ENCODE peak calls at places on chromosomes 2 and 18, in nine cellular contexts. W, U, J, H, F, S, Y, G and M are unnamed samples.

GRCh38 chr18:500556-501405 is at the start of gene COLEC12:
- DNase-seq in H (peak), S (no peak), J (peak), F (no peak), W (no peak), U (no peak), Y (peak), G (no peak), M (no peak)

GRCh38 chr18:34595673-34596072 is 114.4 kb upstream of the DTNA start:
- DNase-seq in U (peak), G (no peak), F (no peak), Y (no peak), H (no peak), W (no peak), J (no peak), S (peak), M (no peak)

GRCh38 chr2:24771905-24772586 is 21.1 kb downstream of the PTRHD1 start:
- DNase-seq in F (no peak), U (no peak), Y (no peak), W (no peak), J (no peak), H (no peak), S (no peak), G (no peak), M (no peak)

GRCh38 chr18:66759017-66759416 is 155.1 kb upstream of the CDH19 start:
- DNase-seq in F (no peak), S (no peak), H (no peak), G (no peak), W (no peak), J (no peak), Y (no peak), U (no peak), M (no peak)

GRCh38 chr2:146481629-146482028 is 1363.2 kb upstream of the ACVR2A start:
- DNase-seq in F (no peak), W (no peak), Y (no peak), J (no peak), H (peak), S (peak), G (no peak), U (no peak), M (peak)

GRCh38 chr2:226970362-226970761 is 134.5 kb downstream of the RHBDD1 start:
- DNase-seq in H (no peak), F (peak), Y (no peak), J (no peak), G (no peak), W (no peak), S (no peak), U (no peak), M (no peak)

GRCh38 chr2:69309336-69310048 is 77.5 kb downstream of the GFPT1 start:
- DNase-seq in S (peak), J (peak), Y (peak), F (no peak), U (peak), W (no peak), H (peak), G (no peak), M (peak)

GRCh38 chr2:208306291-208306690 is 40.2 kb downstream of the PIKFYVE start:
- DNase-seq in H (peak), S (no peak), Y (no peak), J (no peak), G (no peak), F (no peak), W (no peak), U (no peak), M (peak)

GRCh38 chr2:223180463-223180862 is 128.5 kb downstream of the KCNE4 start:
- DNase-seq in G (no peak), J (no peak), U (no peak), S (no peak), Y (no peak), F (no peak), W (no peak), H (no peak), M (no peak)

GRCh38 chr2:212402316-212402715 is 136.3 kb downstream of the ERBB4 start:
- DNase-seq in S (no peak), Y (no peak), F (no peak), G (no peak), H (no peak), U (no peak), J (no peak), W (no peak), M (no peak)

GRCh38 chr18:3914833-3915598 is 465.0 kb downstream of the TGIF1 start:
- DNase-seq in G (no peak), Y (no peak), J (no peak), H (no peak), W (no peak), S (no peak), F (peak), U (peak), M (no peak)

GRCh38 chr2:112181571-112182290 is 43.5 kb downstream of the FBLN7 start:
- DNase-seq in U (no peak), S (no peak), H (no peak), F (no peak), J (no peak), G (peak), Y (no peak), W (no peak), M (no peak)

GRCh38 chr18:69161383-69162028 is 239.2 kb upstream of the DOK6 start:
- DNase-seq in J (no peak), W (no peak), H (peak), F (no peak), S (peak), U (no peak), Y (no peak), G (no peak), M (peak)

GRCh38 chr2:148303166-148303565 is 282.3 kb downstream of the MBD5 start:
- DNase-seq in J (no peak), G (no peak), U (no peak), Y (no peak), H (no peak), F (no peak), W (no peak), S (peak), M (no peak)

GRCh38 chr18:79750980-79751571 is 46.7 kb upstream of the KCNG2 start:
- DNase-seq in G (no peak), Y (peak), U (no peak), W (no peak), J (no peak), S (no peak), F (no peak), H (no peak), M (no peak)

GRCh38 chr18:28350821-28351220 is 173.9 kb upstream of the CDH2 start:
- DNase-seq in S (no peak), Y (no peak), F (no peak), G (no peak), U (no peak), J (no peak), H (no peak), W (no peak), M (no peak)

GRCh38 chr2:238007924-238008323 is 41.1 kb downstream of the UBE2F start:
- DNase-seq in H (no peak), G (no peak), U (no peak), J (no peak), S (no peak), W (no peak), Y (no peak), F (no peak), M (no peak)

GRCh38 chr18:7856733-7857132 is 289.6 kb downstream of the PTPRM start:
- DNase-seq in G (no peak), Y (no peak), J (no peak), U (peak), S (peak), W (no peak), F (no peak), H (no peak), M (no peak)

GRCh38 chr2:234989183-234989701 is 37.4 kb downstream of the SH3BP4 start:
- DNase-seq in W (peak), H (no peak), J (peak), G (no peak), Y (peak), U (no peak), F (no peak), S (no peak), M (no peak)

GRCh38 chr2:226187601-226188000 is 612.0 kb downstream of the IRS1 start:
- DNase-seq in W (no peak), H (peak), S (peak), G (no peak), Y (no peak), J (no peak), F (no peak), U (no peak), M (peak)

GRCh38 chr2:74499269-74499939 is at the start of gene LBX2:
- DNase-seq in Y (no peak), W (no peak), H (peak), G (peak), J (peak), U (no peak), S (no peak), F (no peak), M (no peak)

GRCh38 chr2:29192526-29192925 is 77.3 kb downstream of the CLIP4 start:
- DNase-seq in S (no peak), W (no peak), F (no peak), Y (no peak), G (no peak), U (no peak), J (no peak), H (no peak), M (no peak)